ENCODE peak calls at places on chromosomes 5 and 9, in four cellular contexts. K is NCI-H2081, S is NCI-H460, P is cardiac fibroblast. D is an unnamed sample.

GRCh38 chr9:125428515-125429467 is 167.2 kb downstream of the GAPVD1 start:
- DNase-seq in K (no peak), S (no peak), P (no peak), D (no peak)

GRCh38 chr9:133834080-133834976 is 96.2 kb upstream of the SARDH start:
- DNase-seq in K (no peak), S (no peak), P (no peak), D (no peak)

GRCh38 chr9:127283917-127284316 is 19.3 kb downstream of the GARNL3 start:
- DNase-seq in K (no peak), S (peak; percentile 7), P (peak; percentile 68), D (no peak)

GRCh38 chr9:91162311-91162710 is 199.4 kb downstream of the AUH start:
- DNase-seq in K (no peak), S (no peak), P (peak; percentile 37), D (no peak)

GRCh38 chr5:1515311-1515920 is 8.3 kb downstream of the LPCAT1 start:
- DNase-seq in K (no peak), S (no peak), P (no peak), D (no peak)

GRCh38 chr5:112263469-112263868 is 155.6 kb downstream of the EPB41L4A start:
- DNase-seq in K (no peak), S (no peak), P (no peak), D (no peak)

GRCh38 chr5:151054713-151055112 is 26.1 kb downstream of the TNIP1 start:
- DNase-seq in K (no peak), S (no peak), P (no peak), D (no peak)

GRCh38 chr9:18159254-18159653 is 314.7 kb upstream of the ADAMTSL1 start:
- DNase-seq in K (no peak), S (no peak), P (no peak), D (no peak)

GRCh38 chr5:172361566-172362238 is 78.1 kb upstream of the UBTD2 start:
- DNase-seq in K (no peak), S (peak; percentile 87), P (peak; percentile 99), D (no peak)

GRCh38 chr5:39256472-39256871 is 37.1 kb upstream of the FYB1 start:
- DNase-seq in K (no peak), S (no peak), P (peak; percentile 93), D (no peak)

GRCh38 chr9:69412741-69413150 is 87.7 kb downstream of the ENTREP1 start:
- DNase-seq in K (no peak), S (peak; percentile 16), P (peak; percentile 74), D (peak; percentile 15)

GRCh38 chr5:165232629-165233028 is 1727.2 kb downstream of the MAT2B start:
- DNase-seq in K (no peak), S (no peak), P (no peak), D (no peak)

GRCh38 chr9:120344230-120344629 is 235.7 kb downstream of the CDK5RAP2 start:
- DNase-seq in K (no peak), S (peak; percentile 25), P (peak; percentile 81), D (no peak)

D was measured in NCI-H446.